ENCODE peak calls at places on chromosomes 4 and X, in eight cellular contexts. M is neural progenitor cell, R is astrocyte, P is fibroblast of mammary gland, F is choroid plexus epithelial cell, J is epithelial cell of esophagus, S is coronary artery, A is astrocyte of the spinal cord. Y is an unnamed sample.
A peak's percentile ranks its signal among the peaks of the same experiment; 100 is the strongest.

GRCh38 chr4:48315728-48316630 is 25.4 kb upstream of the SLAIN2 start:
- DNase-seq in A (peak; percentile 69), F (peak; percentile 85), J (peak; percentile 78), S (no peak), R (peak; percentile 58), P (peak; percentile 80), M (peak; percentile 58), Y (peak; percentile 84)

GRCh38 chr4:20251796-20252655 is at the start of gene SLIT2:
- DNase-seq in M (peak; percentile 92), F (peak; percentile 84), R (peak; percentile 56), A (peak; percentile 85), S (peak; percentile 87), J (peak; percentile 80), P (peak; percentile 75), Y (peak; percentile 88)

GRCh38 chrX:2690856-2691542 is at the start of gene CD99:
- DNase-seq in J (peak; percentile 82), S (peak; percentile 91), F (peak; percentile 92), R (peak; percentile 74), P (peak; percentile 75), A (peak; percentile 90), M (peak; percentile 86), Y (peak; percentile 82)

GRCh38 chr4:177080388-177080787 is 229.3 kb upstream of the NEIL3 start:
- DNase-seq in A (no peak), J (no peak), S (no peak), F (no peak), R (no peak), P (no peak), M (no peak), Y (no peak)

GRCh38 chr4:37729649-37730004 is 43.5 kb upstream of the RELL1 start:
- DNase-seq in S (no peak), P (no peak), F (no peak), J (no peak), R (no peak), A (no peak), M (no peak), Y (no peak)

GRCh38 chrX:45824471-45824870 is 623.8 kb upstream of the DIPK2B start:
- DNase-seq in M (peak; percentile 30), A (peak; percentile 92), F (peak; percentile 92), S (peak; percentile 74), R (peak; percentile 95), J (peak; percentile 97), P (peak; percentile 95), Y (peak; percentile 93)

GRCh38 chr4:79325864-79326328 is at the start of gene NAA11:
- DNase-seq in J (no peak), P (no peak), A (no peak), R (no peak), S (no peak), F (no peak), M (no peak), Y (no peak)

GRCh38 chrX:39534949-39535348 is 562.8 kb downstream of the BCOR start:
- DNase-seq in P (no peak), R (no peak), S (no peak), J (no peak), A (no peak), F (no peak), M (no peak), Y (no peak)

GRCh38 chrX:134026732-134027311 is 41.4 kb upstream of the GPC3 start:
- DNase-seq in M (peak; percentile 77), F (peak; percentile 59), R (peak; percentile 1), P (peak; percentile 49), J (peak; percentile 66), S (no peak), A (peak; percentile 18), Y (peak; percentile 28)

GRCh38 chr4:136634121-136634520 is 898.2 kb downstream of the PCDH18 start:
- DNase-seq in M (no peak), P (no peak), R (no peak), F (no peak), S (no peak), J (no peak), A (no peak), Y (no peak)

GRCh38 chr4:177505171-177505615 is 63.0 kb upstream of the AGA start:
- DNase-seq in F (no peak), A (no peak), M (no peak), S (no peak), J (peak; percentile 60), P (no peak), R (no peak), Y (no peak)

GRCh38 chrX:31209005-31209612 is 137.3 kb upstream of the FTHL17 start:
- DNase-seq in R (peak; percentile 16), S (no peak), A (no peak), M (no peak), F (no peak), J (peak; percentile 63), P (no peak), Y (no peak)

GRCh38 chr4:1604706-1605205 is 79.4 kb downstream of the FAM53A start:
- DNase-seq in F (no peak), S (no peak), A (no peak), P (no peak), J (no peak), R (no peak), M (no peak), Y (no peak)

GRCh38 chrX:85922821-85923220 is 124.5 kb downstream of the CHM start:
- DNase-seq in M (no peak), P (peak; percentile 95), J (peak; percentile 62), A (peak; percentile 34), S (no peak), R (peak; percentile 60), F (peak; percentile 61), Y (peak; percentile 48)

GRCh38 chr4:137994858-137995257 is 247.3 kb downstream of the SLC7A11 start:
- DNase-seq in A (peak; percentile 56), J (no peak), R (peak; percentile 85), S (no peak), F (peak; percentile 57), M (no peak), P (no peak), Y (peak; percentile 22)

GRCh38 chr4:74891037-74891436 is 41.9 kb upstream of the PARM1 start:
- DNase-seq in M (no peak), P (no peak), R (no peak), J (no peak), A (no peak), F (no peak), S (no peak), Y (no peak)

GRCh38 chr4:123409301-123409700 is 12.7 kb downstream of the SPRY1 start:
- DNase-seq in J (no peak), M (no peak), F (no peak), S (no peak), A (no peak), R (no peak), P (peak; percentile 49), Y (peak; percentile 54)

GRCh38 chr4:108118505-108118904 is 50.2 kb downstream of the LEF1 start:
- DNase-seq in F (peak; percentile 13), A (peak; percentile 22), P (no peak), R (no peak), M (no peak), S (no peak), J (peak; percentile 67), Y (no peak)

GRCh38 chr4:18686338-18687039 is 664.9 kb upstream of the LCORL start:
- DNase-seq in S (no peak), M (no peak), J (no peak), R (peak; percentile 26), P (no peak), F (peak; percentile 46), A (peak; percentile 56), Y (no peak)

GRCh38 chrX:55815546-55815945 is 98.0 kb downstream of the RRAGB start:
- DNase-seq in R (no peak), S (no peak), F (no peak), A (no peak), P (no peak), M (no peak), J (no peak), Y (no peak)

GRCh38 chr4:92199135-92199534 is 104.6 kb upstream of the GRID2 start:
- DNase-seq in J (no peak), P (no peak), A (no peak), M (no peak), F (no peak), S (no peak), R (no peak), Y (no peak)

GRCh38 chr4:92198711-92199110 is 105.1 kb upstream of the GRID2 start:
- DNase-seq in F (peak; percentile 67), A (peak; percentile 73), M (no peak), R (peak; percentile 56), J (peak; percentile 34), S (no peak), P (peak; percentile 24), Y (peak; percentile 78)
- H3K4me3 ChIP-seq in F (no peak overlapping the region), A (no peak overlapping the region), M (no peak overlapping the region), R (no peak overlapping the region), J (no peak overlapping the region), S (no peak overlapping the region), P (no peak overlapping the region), Y (no peak overlapping the region)

DNA sequence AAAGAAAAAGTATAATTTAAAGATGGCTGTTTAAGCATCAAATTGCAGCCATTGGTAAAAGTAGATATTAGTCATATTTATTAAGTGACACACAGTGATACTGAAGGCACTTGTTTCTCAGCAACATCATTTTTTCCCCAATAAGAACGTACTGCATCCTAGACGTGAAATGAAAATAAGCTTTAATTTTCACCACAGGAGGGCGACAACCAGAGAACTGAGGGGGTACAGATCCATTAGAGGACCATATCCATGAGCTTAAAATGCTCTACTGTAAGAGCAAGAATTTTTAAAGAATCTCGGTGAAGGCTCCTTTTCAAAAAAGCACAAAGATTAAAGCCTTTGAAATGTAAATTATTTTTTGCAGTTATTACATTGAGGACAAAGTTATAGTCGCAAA is 33.4 kb downstream of the FRG1 start:
- DNase-seq in A (no peak), S (no peak), P (peak; percentile 6), J (no peak), M (no peak), F (peak; percentile 13), R (no peak), Y (peak; percentile 0)
- TF ChIP-seq CTCF in A (no peak), S (no peak), P (peak; percentile 29), J (no peak), M (peak; percentile 44), F (peak; percentile 36), R (no peak), Y (no peak)

DNA sequence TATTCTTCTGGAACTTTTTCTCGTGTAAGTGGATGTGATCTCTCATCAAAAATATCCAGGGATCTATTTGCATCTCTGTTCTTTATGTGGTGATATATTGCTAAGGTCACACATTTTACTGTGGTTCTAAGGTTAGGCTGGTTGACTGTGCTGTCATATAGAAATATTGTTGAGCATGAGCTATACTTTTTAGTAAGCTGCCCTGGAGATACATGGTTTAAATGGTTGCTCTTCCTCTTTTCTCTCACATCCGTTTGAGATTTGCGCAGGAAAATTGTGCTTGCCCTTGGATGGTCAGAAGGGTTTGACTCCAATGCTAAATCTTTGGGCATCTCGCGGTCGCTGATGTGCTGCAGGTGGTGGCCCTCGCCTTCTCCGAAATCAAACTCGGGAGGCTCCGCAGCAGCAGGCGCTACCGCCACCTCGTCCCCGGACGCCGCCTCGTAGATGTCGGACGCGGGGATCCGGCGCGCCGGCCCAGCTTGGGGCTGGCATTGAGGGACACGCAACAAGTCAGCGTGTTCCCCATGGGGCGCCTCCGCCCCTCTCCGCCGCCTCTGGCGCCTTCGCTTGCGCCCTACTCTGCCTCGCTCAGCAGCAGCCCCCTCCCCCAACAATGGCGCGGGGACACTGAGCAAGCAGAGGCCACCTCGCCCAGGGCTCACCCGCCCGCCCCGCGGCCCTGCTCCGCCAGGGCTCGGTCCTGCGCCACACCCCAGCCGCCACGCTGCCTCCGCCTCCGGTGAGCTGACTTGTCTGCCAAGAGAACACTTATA is 154.5 kb downstream of the MSN start:
- DNase-seq in P (no peak), M (no peak), F (no peak), A (no peak), J (peak; percentile 14), R (no peak), S (no peak), Y (no peak)
- H3K4me3 ChIP-seq in P (no peak overlapping the region), M (no peak overlapping the region), F (no peak overlapping the region), A (no peak overlapping the region), J (no peak overlapping the region), R (no peak overlapping the region), S (peak overlapping the region; percentile 66), Y (no peak overlapping the region)

GRCh38 chrX:81206471-81206870 is 4.6 kb downstream of the SH3BGRL start:
- DNase-seq in F (no peak), M (no peak), P (no peak), A (no peak), J (no peak), R (no peak), S (no peak), Y (no peak)
- TF ChIP-seq CTCF in F (no peak), M (no peak), P (no peak), A (no peak), J (no peak), R (no peak), S (no peak), Y (no peak)